ENCODE peak calls at places on chromosomes 16 and 17, in five cellular contexts. F is mesendoderm, A is IMR-90, E is endodermal cell, H is fibroblast of lung. I is an unnamed sample.

GRCh38 chr17:47802341-47803022 is 19.1 kb downstream of the OSBPL7 start:
- DNase-seq in A (peak; percentile 41), F (peak; percentile 74), H (peak; percentile 20), E (peak; percentile 92), I (peak; percentile 80)

GRCh38 chr17:37039269-37039668 is 90.5 kb downstream of the AATF start:
- DNase-seq in E (no peak), H (no peak), A (no peak), F (no peak), I (no peak)

GRCh38 chr16:17238285-17239028 is 232.3 kb downstream of the XYLT1 start:
- DNase-seq in F (no peak), A (no peak), H (no peak), E (no peak), I (no peak)

GRCh38 chr17:79000396-79001189 is 9.0 kb downstream of the CANT1 start:
- DNase-seq in H (no peak), E (peak; percentile 39), F (no peak), A (no peak), I (no peak)

GRCh38 chr17:39209317-39210092 is 9.4 kb downstream of the RPL19 start:
- DNase-seq in E (peak; percentile 86), F (peak; percentile 24), H (peak; percentile 77), A (peak; percentile 69), I (no peak)

GRCh38 chr17:7432296-7432695 is 2.9 kb upstream of the TMEM102 start:
- DNase-seq in A (no peak), F (no peak), H (no peak), E (no peak), I (no peak)

GRCh38 chr16:82033006-82033405 is 2.0 kb upstream of the HSD17B2 start:
- DNase-seq in A (no peak), H (no peak), F (no peak), E (no peak), I (no peak)

GRCh38 chr17:50203086-50203485 is 1.7 kb upstream of the COL1A1 start:
- DNase-seq in A (peak; percentile 55), E (no peak), F (no peak), H (peak; percentile 78), I (no peak)

GRCh38 chr17:77840156-77840555 is 118.3 kb upstream of the TNRC6C start:
- DNase-seq in F (no peak), E (no peak), A (peak; percentile 39), H (peak; percentile 72), I (no peak)

GRCh38 chr17:78677303-78678219 is 100.4 kb upstream of the DNAH17 start:
- DNase-seq in E (no peak), F (no peak), H (no peak), A (no peak), I (peak; percentile 61)

GRCh38 chr17:50221500-50222480 is 20.4 kb upstream of the COL1A1 start:
- DNase-seq in E (peak; percentile 51), F (no peak), H (peak; percentile 84), A (peak; percentile 68), I (peak; percentile 58)

GRCh38 chr16:27759301-27759871 is 209.4 kb downstream of the KATNIP start:
- DNase-seq in E (no peak), F (peak; percentile 45), H (peak; percentile 87), A (peak; percentile 72), I (peak; percentile 67)

GRCh38 chr16:72311426-72311825 is 139.5 kb upstream of the PMFBP1 start:
- DNase-seq in H (peak; percentile 70), F (peak; percentile 70), E (no peak), A (peak; percentile 13), I (no peak)

GRCh38 chr16:3698941-3699340 is 18.4 kb downstream of the TRAP1 start:
- DNase-seq in H (peak; percentile 22), F (no peak), E (no peak), A (peak; percentile 9), I (no peak)

GRCh38 chr16:17313085-17313611 is 157.6 kb downstream of the XYLT1 start:
- DNase-seq in E (no peak), F (no peak), A (peak; percentile 28), H (peak; percentile 64), I (no peak)

GRCh38 chr16:30667361-30667905 is 9.2 kb downstream of the FBRS start:
- DNase-seq in H (no peak), F (no peak), A (no peak), E (no peak), I (no peak)

GRCh38 chr17:74960739-74961342 is 11.7 kb downstream of the HID1 start:
- DNase-seq in E (peak; percentile 96), H (peak; percentile 29), A (peak; percentile 30), F (peak; percentile 90), I (no peak)

GRCh38 chr16:3825103-3825502 is 55.4 kb downstream of the CREBBP start:
- DNase-seq in H (peak; percentile 79), A (peak; percentile 45), E (no peak), F (no peak), I (peak; percentile 56)

GRCh38 chr17:79997004-79997673 is 38.5 kb downstream of the TBC1D16 start:
- DNase-seq in E (no peak), F (no peak), A (no peak), H (no peak), I (no peak)

GRCh38 chr16:54030451-54030850 is 256.1 kb downstream of the IRX3 start:
- DNase-seq in H (no peak), F (no peak), A (no peak), E (no peak), I (peak; percentile 15)

GRCh38 chr16:8721693-8722348 is 47.4 kb downstream of the ABAT start:
- DNase-seq in F (no peak), A (no peak), E (no peak), H (no peak), I (no peak)

GRCh38 chr16:50635505-50636392 is 45.4 kb downstream of the SNX20 start:
- DNase-seq in F (peak; percentile 63), A (no peak), H (no peak), E (peak; percentile 72), I (no peak)

GRCh38 chr17:8186787-8187516 is 3.0 kb downstream of the BORCS6 start:
- DNase-seq in A (peak; percentile 97), F (peak; percentile 98), H (peak; percentile 93), E (peak; percentile 100), I (peak; percentile 95)

GRCh38 chr17:17546399-17547185 is 44.9 kb downstream of the PEMT start:
- DNase-seq in F (no peak), H (no peak), A (no peak), E (no peak), I (no peak)

GRCh38 chr17:28528329-28529011 is 22.3 kb downstream of the FOXN1 start:
- DNase-seq in H (no peak), E (no peak), A (no peak), F (no peak), I (peak; percentile 42)

GRCh38 chr17:64651889-64652288 is 10.2 kb downstream of the SMURF2 start:
- DNase-seq in A (no peak), H (no peak), E (no peak), F (no peak), I (no peak)

GRCh38 chr17:81487487-81488275 is 24.9 kb downstream of the ACTG1 start:
- DNase-seq in E (peak; percentile 93), H (peak; percentile 60), A (peak; percentile 60), F (peak; percentile 75), I (peak; percentile 84)

GRCh38 chr17:67520282-67520906 is 143.3 kb downstream of the PITPNC1 start:
- DNase-seq in F (no peak), E (peak; percentile 59), A (peak; percentile 48), H (peak; percentile 70), I (no peak)

DNA sequence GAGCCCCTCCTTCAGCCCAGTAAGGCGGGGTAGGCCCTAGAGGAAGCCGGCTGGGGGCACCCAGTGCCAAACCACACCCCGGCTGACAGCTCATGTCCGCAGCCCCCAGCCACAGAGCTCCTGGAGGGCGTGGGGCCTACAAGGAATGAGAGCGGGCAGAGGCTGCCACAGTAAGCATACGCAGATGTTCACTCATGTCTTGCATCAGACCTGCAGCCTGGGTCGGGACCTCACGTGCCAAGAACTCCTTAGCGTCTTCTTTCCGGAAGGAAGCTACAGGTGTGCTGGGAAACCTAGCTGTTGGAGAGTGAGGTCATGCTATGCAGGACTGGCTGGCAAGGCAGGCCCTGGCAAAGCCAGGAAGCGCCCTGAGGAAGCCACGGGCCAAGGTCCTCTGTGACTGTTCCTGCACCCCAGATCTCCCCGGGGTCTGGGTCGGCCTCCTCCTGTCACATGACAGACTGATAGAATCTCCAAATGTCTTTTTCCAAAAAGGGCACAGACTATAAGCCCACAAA is 1.6 kb downstream of the ZNF598 start:
- DNase-seq in F (no peak), E (no peak), A (peak; percentile 34), H (peak; percentile 70), I (peak; percentile 82)
- H3K9ac ChIP-seq in F (peak overlapping the region; percentile 83), E (peak overlapping the region; percentile 84), A (peak overlapping the region; percentile 13), H (no peak overlapping the region), I (peak overlapping the region; percentile 97)

DNA sequence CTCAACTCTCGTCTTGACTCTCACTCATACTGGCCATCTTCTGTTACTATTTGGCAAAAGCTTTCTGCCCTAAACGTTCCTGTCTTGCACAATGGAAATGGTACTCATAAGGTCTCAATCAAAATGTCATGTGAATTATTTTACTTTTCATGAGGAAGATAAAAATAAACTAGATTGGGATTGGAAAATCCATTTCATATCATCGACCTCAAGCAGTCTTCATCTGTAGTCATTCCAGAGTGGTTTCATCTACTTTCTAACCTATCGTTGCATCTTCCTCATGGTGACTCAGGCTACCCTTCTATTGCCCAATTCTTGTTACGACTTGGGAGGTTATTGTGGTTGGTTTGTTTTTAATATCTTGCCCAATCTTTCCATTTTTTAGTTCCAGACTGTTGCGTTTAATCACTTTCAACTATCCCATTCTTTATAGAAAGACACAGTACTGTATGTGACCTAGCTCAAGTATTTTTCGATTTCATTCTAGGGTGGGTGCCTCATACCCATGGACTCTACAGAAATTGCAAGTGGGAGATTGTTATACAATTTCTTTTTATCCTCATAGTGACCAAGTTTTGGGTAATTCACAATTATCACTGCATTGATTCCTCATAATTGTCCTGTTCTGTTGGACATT is 317.1 kb upstream of the KCNJ16 start:
- DNase-seq in F (no peak), H (peak; percentile 89), E (no peak), A (peak; percentile 94), I (peak; percentile 72)
- H3K27ac ChIP-seq in F (no peak overlapping the region), H (no peak overlapping the region), E (no peak overlapping the region), A (peak overlapping the region; percentile 56), I (no peak overlapping the region)

DNA sequence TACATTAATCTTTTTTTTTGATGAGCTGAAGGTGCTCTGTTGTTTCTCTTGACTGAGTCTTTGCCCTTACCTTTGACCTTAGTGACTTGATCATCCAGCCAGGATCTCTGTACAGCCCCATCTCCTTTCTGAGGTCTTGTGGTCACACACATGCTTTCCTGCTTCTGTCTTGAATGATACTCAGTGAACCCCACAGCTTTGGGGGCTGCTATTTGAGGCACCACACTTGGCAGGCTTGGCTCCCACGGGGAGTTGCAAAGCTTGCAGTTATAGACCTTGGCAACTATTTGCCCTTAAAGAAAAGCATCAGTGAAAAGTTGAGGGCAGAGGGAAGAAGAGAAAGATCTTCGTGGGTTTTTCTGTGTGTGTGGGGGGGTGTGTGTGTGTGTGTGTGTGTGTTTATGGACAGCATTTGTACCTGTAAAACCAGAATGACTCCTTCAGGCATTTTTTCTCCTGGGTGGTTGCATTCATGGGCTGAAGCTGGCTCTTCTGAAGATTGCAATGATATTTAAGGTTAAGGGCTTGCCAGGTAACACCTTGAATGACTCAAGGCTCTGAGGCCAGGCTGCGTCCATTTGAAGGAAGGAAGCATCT is 101.6 kb downstream of the MSI2 start:
- DNase-seq in H (no peak), E (no peak), F (no peak), A (no peak), I (peak; percentile 88)
- H3K4me3 ChIP-seq in H (no peak overlapping the region), E (no peak overlapping the region), F (no peak overlapping the region), A (no peak overlapping the region), I (peak overlapping the region; percentile 19)

DNA sequence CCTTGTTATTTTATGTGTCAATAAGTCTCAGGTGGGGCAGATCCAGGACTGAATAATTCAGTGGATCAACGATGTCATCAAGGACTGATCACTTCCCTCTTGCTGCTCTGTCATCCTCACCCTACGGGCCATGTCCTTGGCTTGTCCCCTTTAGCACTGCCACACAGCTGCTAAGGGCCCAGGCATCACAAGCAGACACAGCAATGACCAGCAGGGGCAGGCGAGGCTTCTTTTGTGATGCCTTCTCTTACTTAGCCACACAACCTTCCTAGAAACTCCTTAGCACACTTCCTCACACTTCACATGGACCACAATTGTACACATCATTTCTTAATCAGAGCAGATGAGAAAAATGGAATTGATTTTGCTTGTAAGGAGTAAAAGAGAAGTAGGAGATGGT is 356.3 kb upstream of the SOX9 start:
- DNase-seq in A (no peak), H (peak; percentile 8), F (peak; percentile 81), E (peak; percentile 94), I (peak; percentile 53)
- H3K9ac ChIP-seq in A (no peak overlapping the region), H (no peak overlapping the region), F (no peak overlapping the region), E (no peak overlapping the region), I (no peak overlapping the region)